ENCODE peak calls at places on chromosomes 7 and 10, in seven cellular contexts. One of them, this sample, is unnamed.

GRCh38 chr7:123867220-123867619 is 22.3 kb downstream of the HYAL4 start:
- DNase-seq in mesenchymal stem cell: peak
- DNase-seq in IMR-90: peak
- DNase-seq in H9: no peak
- DNase-seq in neuronal stem cell: no peak
- DNase-seq in H1: no peak
- DNase-seq in trophoblast cell: no peak
- DNase-seq in this sample: no peak

GRCh38 chr7:28960071-28960840 is 2.1 kb upstream of the TRIL start:
- DNase-seq in mesenchymal stem cell: no peak
- DNase-seq in IMR-90: no peak
- DNase-seq in H9: no peak
- DNase-seq in neuronal stem cell: no peak
- DNase-seq in H1: no peak
- DNase-seq in trophoblast cell: no peak
- DNase-seq in this sample: no peak

GRCh38 chr7:150317748-150318444 is 5.3 kb upstream of the LRRC61 start:
- DNase-seq in mesenchymal stem cell: peak
- DNase-seq in IMR-90: peak
- DNase-seq in H9: no peak
- DNase-seq in neuronal stem cell: no peak
- DNase-seq in H1: no peak
- DNase-seq in trophoblast cell: no peak
- DNase-seq in this sample: no peak

GRCh38 chr7:139762886-139763285 is 14.9 kb downstream of the HIPK2 start:
- DNase-seq in mesenchymal stem cell: peak
- DNase-seq in IMR-90: peak
- DNase-seq in H9: no peak
- DNase-seq in neuronal stem cell: no peak
- DNase-seq in H1: no peak
- DNase-seq in trophoblast cell: no peak
- DNase-seq in this sample: peak

GRCh38 chr10:1149793-1150637 is 93.8 kb downstream of the WDR37 start:
- DNase-seq in mesenchymal stem cell: no peak
- DNase-seq in IMR-90: peak
- DNase-seq in H9: no peak
- DNase-seq in neuronal stem cell: no peak
- DNase-seq in H1: no peak
- DNase-seq in trophoblast cell: no peak
- DNase-seq in this sample: peak

GRCh38 chr7:2009541-2010001 is 223.2 kb downstream of the MAD1L1 start:
- DNase-seq in mesenchymal stem cell: no peak
- DNase-seq in IMR-90: no peak
- DNase-seq in H9: no peak
- DNase-seq in neuronal stem cell: no peak
- DNase-seq in H1: no peak
- DNase-seq in trophoblast cell: no peak
- DNase-seq in this sample: no peak

GRCh38 chr10:48506147-48506917 is 98.5 kb downstream of the ARHGAP22 start:
- DNase-seq in mesenchymal stem cell: peak
- DNase-seq in IMR-90: peak
- DNase-seq in H9: peak
- DNase-seq in neuronal stem cell: no peak
- DNase-seq in H1: no peak
- DNase-seq in trophoblast cell: peak
- DNase-seq in this sample: peak

GRCh38 chr10:110547139-110547761 is 20.2 kb upstream of the SMC3 start:
- DNase-seq in mesenchymal stem cell: peak
- DNase-seq in IMR-90: peak
- DNase-seq in H9: no peak
- DNase-seq in neuronal stem cell: no peak
- DNase-seq in H1: no peak
- DNase-seq in trophoblast cell: no peak
- DNase-seq in this sample: peak

GRCh38 chr7:130793855-130794618 is 60.0 kb upstream of the KLF14 start:
- DNase-seq in mesenchymal stem cell: peak
- DNase-seq in IMR-90: peak
- DNase-seq in H9: no peak
- DNase-seq in neuronal stem cell: no peak
- DNase-seq in H1: no peak
- DNase-seq in trophoblast cell: no peak
- DNase-seq in this sample: peak

GRCh38 chr10:78894841-78895195 is 173.9 kb upstream of the ZMIZ1 start:
- DNase-seq in mesenchymal stem cell: no peak
- DNase-seq in IMR-90: no peak
- DNase-seq in H9: no peak
- DNase-seq in neuronal stem cell: no peak
- DNase-seq in H1: no peak
- DNase-seq in trophoblast cell: no peak
- DNase-seq in this sample: peak

GRCh38 chr7:12322287-12322902 is 81.3 kb downstream of the VWDE start:
- DNase-seq in mesenchymal stem cell: peak
- DNase-seq in IMR-90: peak
- DNase-seq in H9: no peak
- DNase-seq in neuronal stem cell: no peak
- DNase-seq in H1: no peak
- DNase-seq in trophoblast cell: no peak
- DNase-seq in this sample: peak

GRCh38 chr7:150788474-150789269 is 11.5 kb downstream of the TMEM176B start:
- DNase-seq in mesenchymal stem cell: no peak
- DNase-seq in IMR-90: peak
- DNase-seq in H9: no peak
- DNase-seq in neuronal stem cell: no peak
- DNase-seq in H1: no peak
- DNase-seq in trophoblast cell: no peak
- DNase-seq in this sample: no peak

GRCh38 chr10:86443069-86443468 is 76.5 kb upstream of the GRID1 start:
- DNase-seq in mesenchymal stem cell: peak
- DNase-seq in IMR-90: peak
- DNase-seq in H9: no peak
- DNase-seq in neuronal stem cell: no peak
- DNase-seq in H1: no peak
- DNase-seq in trophoblast cell: no peak
- DNase-seq in this sample: no peak

GRCh38 chr7:103695496-103695895 is 249.5 kb upstream of the SLC26A5 start:
- DNase-seq in mesenchymal stem cell: no peak
- DNase-seq in IMR-90: no peak
- DNase-seq in H9: no peak
- DNase-seq in neuronal stem cell: no peak
- DNase-seq in H1: no peak
- DNase-seq in trophoblast cell: no peak
- DNase-seq in this sample: no peak

GRCh38 chr10:7795605-7796004 is 7.6 kb downstream of the ATP5F1C start:
- DNase-seq in mesenchymal stem cell: peak
- DNase-seq in IMR-90: peak
- DNase-seq in H9: no peak
- DNase-seq in neuronal stem cell: no peak
- DNase-seq in H1: no peak
- DNase-seq in trophoblast cell: no peak
- DNase-seq in this sample: peak

GRCh38 chr7:29194206-29194593 is 375 bp upstream of the CHN2 start:
- DNase-seq in mesenchymal stem cell: peak
- DNase-seq in IMR-90: no peak
- DNase-seq in H9: peak
- DNase-seq in neuronal stem cell: no peak
- DNase-seq in H1: no peak
- DNase-seq in trophoblast cell: no peak
- DNase-seq in this sample: peak

GRCh38 chr7:158039270-158039669 is 548.4 kb downstream of the PTPRN2 start:
- DNase-seq in mesenchymal stem cell: no peak
- DNase-seq in IMR-90: no peak
- DNase-seq in H9: no peak
- DNase-seq in neuronal stem cell: no peak
- DNase-seq in H1: no peak
- DNase-seq in trophoblast cell: no peak
- DNase-seq in this sample: no peak

GRCh38 chr7:69445549-69445948 is 152.7 kb upstream of the AUTS2 start:
- DNase-seq in mesenchymal stem cell: no peak
- DNase-seq in IMR-90: no peak
- DNase-seq in H9: no peak
- DNase-seq in neuronal stem cell: no peak
- DNase-seq in H1: no peak
- DNase-seq in trophoblast cell: no peak
- DNase-seq in this sample: peak

GRCh38 chr10:99944860-99945259 is 64.9 kb downstream of the DNMBP start:
- DNase-seq in mesenchymal stem cell: no peak
- DNase-seq in IMR-90: no peak
- DNase-seq in H9: no peak
- DNase-seq in neuronal stem cell: no peak
- DNase-seq in H1: no peak
- DNase-seq in trophoblast cell: no peak
- DNase-seq in this sample: no peak

GRCh38 chr10:99945286-99945685 is 64.5 kb downstream of the DNMBP start:
- DNase-seq in mesenchymal stem cell: peak
- DNase-seq in IMR-90: peak
- DNase-seq in H9: no peak
- DNase-seq in neuronal stem cell: no peak
- DNase-seq in H1: no peak
- DNase-seq in trophoblast cell: peak
- DNase-seq in this sample: no peak

GRCh38 chr10:99943908-99944307 is 65.8 kb downstream of the DNMBP start:
- DNase-seq in mesenchymal stem cell: no peak
- DNase-seq in IMR-90: no peak
- DNase-seq in H9: no peak
- DNase-seq in neuronal stem cell: no peak
- DNase-seq in H1: no peak
- DNase-seq in trophoblast cell: no peak
- DNase-seq in this sample: no peak

GRCh38 chr10:99938563-99938962 is 71.2 kb downstream of the DNMBP start:
- DNase-seq in mesenchymal stem cell: peak
- DNase-seq in IMR-90: peak
- DNase-seq in H9: no peak
- DNase-seq in neuronal stem cell: no peak
- DNase-seq in H1: no peak
- DNase-seq in trophoblast cell: no peak
- DNase-seq in this sample: no peak

GRCh38 chr10:99941942-99942835 is 67.6 kb downstream of the DNMBP start:
- DNase-seq in mesenchymal stem cell: peak
- DNase-seq in IMR-90: peak
- DNase-seq in H9: no peak
- DNase-seq in neuronal stem cell: no peak
- DNase-seq in H1: no peak
- DNase-seq in trophoblast cell: no peak
- DNase-seq in this sample: peak
- H3K27ac ChIP-seq in mesenchymal stem cell: peak
- H3K27ac ChIP-seq in IMR-90: no peak
- H3K27ac ChIP-seq in H9: no peak
- H3K27ac ChIP-seq in neuronal stem cell: no peak
- H3K27ac ChIP-seq in H1: no peak
- H3K27ac ChIP-seq in trophoblast cell: no peak
- H3K27ac ChIP-seq in this sample: no peak

GRCh38 chr10:33706746-33707145 is 372.3 kb upstream of the NRP1 start:
- DNase-seq in mesenchymal stem cell: no peak
- DNase-seq in IMR-90: peak
- DNase-seq in H9: no peak
- DNase-seq in neuronal stem cell: no peak
- DNase-seq in H1: no peak
- DNase-seq in trophoblast cell: no peak
- DNase-seq in this sample: no peak

GRCh38 chr10:33703897-33704825 is 369.7 kb upstream of the NRP1 start:
- DNase-seq in mesenchymal stem cell: no peak
- DNase-seq in IMR-90: peak
- DNase-seq in H9: no peak
- DNase-seq in neuronal stem cell: no peak
- DNase-seq in H1: no peak
- DNase-seq in trophoblast cell: peak
- DNase-seq in this sample: no peak

DNA sequence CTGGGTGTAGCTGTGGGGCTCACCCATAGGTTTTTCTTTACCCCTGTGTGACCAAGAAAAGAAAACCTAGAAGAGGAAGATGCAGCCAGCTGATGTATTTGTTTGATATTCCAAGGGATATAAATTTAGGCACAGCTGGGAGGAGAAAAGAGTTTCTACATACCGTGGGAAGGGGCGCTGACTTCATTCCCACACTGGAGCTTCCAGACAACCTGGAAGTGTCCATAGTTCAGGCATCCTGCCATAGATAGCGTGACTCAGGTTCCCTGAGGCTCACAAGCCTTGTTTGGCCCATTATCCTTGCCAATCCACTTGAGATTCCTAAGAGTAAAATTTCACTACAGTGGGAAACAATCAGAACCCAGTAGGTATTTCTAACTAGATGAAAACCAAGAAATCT is 371.7 kb upstream of the NRP1 start:
- DNase-seq in mesenchymal stem cell: peak
- DNase-seq in IMR-90: peak
- DNase-seq in H9: no peak
- DNase-seq in neuronal stem cell: no peak
- DNase-seq in H1: no peak
- DNase-seq in trophoblast cell: peak
- DNase-seq in this sample: no peak
- H3K23ac ChIP-seq in mesenchymal stem cell: no peak
- H3K23ac ChIP-seq in IMR-90: no peak
- H3K23ac ChIP-seq in H9: no peak
- H3K23ac ChIP-seq in neuronal stem cell: no peak
- H3K23ac ChIP-seq in H1: no peak
- H3K23ac ChIP-seq in trophoblast cell: no peak
- H3K23ac ChIP-seq in this sample: no peak

GRCh38 chr10:97005349-97005748 is 173.3 kb downstream of the LCOR start:
- DNase-seq in mesenchymal stem cell: no peak
- DNase-seq in IMR-90: no peak
- DNase-seq in H9: no peak
- DNase-seq in neuronal stem cell: no peak
- DNase-seq in H1: no peak
- DNase-seq in trophoblast cell: no peak
- DNase-seq in this sample: no peak
- H3K27ac ChIP-seq in mesenchymal stem cell: no peak
- H3K27ac ChIP-seq in IMR-90: no peak
- H3K27ac ChIP-seq in H9: no peak
- H3K27ac ChIP-seq in neuronal stem cell: no peak
- H3K27ac ChIP-seq in H1: no peak
- H3K27ac ChIP-seq in trophoblast cell: no peak
- H3K27ac ChIP-seq in this sample: no peak

DNA sequence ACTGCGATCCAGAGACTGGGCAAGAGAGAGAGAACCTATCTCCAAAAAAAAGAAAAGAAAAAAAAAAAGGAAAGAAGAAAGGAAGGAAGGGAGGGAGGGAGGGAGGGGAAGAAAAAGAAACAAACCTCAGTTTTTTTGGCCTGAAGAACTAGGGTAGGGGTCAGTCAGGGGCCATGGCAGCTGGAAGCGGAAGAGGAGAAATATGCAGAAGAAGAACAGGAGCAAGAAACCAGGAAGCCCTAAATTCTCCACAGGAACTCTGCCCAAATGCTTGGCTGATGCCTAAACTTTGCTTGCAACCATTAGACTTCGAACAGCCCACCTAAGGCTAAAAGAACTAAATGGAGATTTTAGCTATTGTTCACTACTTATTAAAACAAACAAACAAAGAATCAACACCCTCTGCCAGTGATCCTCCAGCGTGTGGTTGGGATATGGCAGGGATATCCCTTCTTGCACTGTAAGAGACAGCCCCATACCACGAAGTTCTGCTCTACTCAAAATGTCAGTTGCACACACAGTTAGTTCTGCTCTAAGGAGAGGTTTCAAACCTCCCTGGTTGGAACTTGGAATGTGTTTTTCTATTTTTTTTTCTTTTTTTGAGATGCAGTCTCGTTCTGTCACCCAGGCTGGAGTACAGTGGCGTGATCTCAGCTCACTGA is 139.5 kb downstream of the FAM107B start:
- DNase-seq in mesenchymal stem cell: no peak
- DNase-seq in IMR-90: no peak
- DNase-seq in H9: no peak
- DNase-seq in neuronal stem cell: no peak
- DNase-seq in H1: no peak
- DNase-seq in trophoblast cell: no peak
- DNase-seq in this sample: no peak
- H3K23ac ChIP-seq in mesenchymal stem cell: no peak
- H3K23ac ChIP-seq in IMR-90: no peak
- H3K23ac ChIP-seq in H9: no peak
- H3K23ac ChIP-seq in neuronal stem cell: no peak
- H3K23ac ChIP-seq in H1: no peak
- H3K23ac ChIP-seq in trophoblast cell: no peak
- H3K23ac ChIP-seq in this sample: no peak

GRCh38 chr7:112572669-112573301 is 92.0 kb downstream of the LSMEM1 start:
- DNase-seq in mesenchymal stem cell: no peak
- DNase-seq in IMR-90: no peak
- DNase-seq in H9: no peak
- DNase-seq in neuronal stem cell: no peak
- DNase-seq in H1: no peak
- DNase-seq in trophoblast cell: no peak
- DNase-seq in this sample: no peak
- H3K27ac ChIP-seq in mesenchymal stem cell: no peak
- H3K27ac ChIP-seq in IMR-90: no peak
- H3K27ac ChIP-seq in H9: no peak
- H3K27ac ChIP-seq in neuronal stem cell: no peak
- H3K27ac ChIP-seq in H1: no peak
- H3K27ac ChIP-seq in trophoblast cell: no peak
- H3K27ac ChIP-seq in this sample: no peak